ENCODE peak calls at places on chromosomes 6 and 20, in nine cellular contexts. One of them, this sample, is unnamed.
A peak's percentile ranks its signal among the peaks of the same experiment; 100 is the strongest.

GRCh38 chr6:115554060-115554459 is 506.6 kb downstream of the FRK start:
- DNase-seq in prostate gland: no peak
- DNase-seq in transverse colon: no peak
- DNase-seq in A549: no peak
- DNase-seq in stomach: no peak
- DNase-seq in ovary: no peak
- DNase-seq in esophagus squamous epithelium: no peak
- DNase-seq in sigmoid colon: no peak
- DNase-seq in tibial nerve: no peak
- DNase-seq in this sample: no peak

GRCh38 chr6:132872923-132873322 is 58.6 kb downstream of the RPS12 start:
- DNase-seq in prostate gland: no peak
- DNase-seq in transverse colon: no peak
- DNase-seq in A549: no peak
- DNase-seq in stomach: no peak
- DNase-seq in ovary: no peak
- DNase-seq in esophagus squamous epithelium: no peak
- DNase-seq in sigmoid colon: no peak
- DNase-seq in tibial nerve: no peak
- DNase-seq in this sample: peak; percentile 13

GRCh38 chr6:33577106-33577535 is 3.0 kb downstream of the BAK1 start:
- DNase-seq in prostate gland: no peak
- DNase-seq in transverse colon: peak; percentile 95
- DNase-seq in A549: peak; percentile 29
- DNase-seq in stomach: peak; percentile 91
- DNase-seq in ovary: peak; percentile 44
- DNase-seq in esophagus squamous epithelium: no peak
- DNase-seq in sigmoid colon: peak; percentile 82
- DNase-seq in tibial nerve: no peak
- DNase-seq in this sample: no peak

GRCh38 chr6:168456907-168457771 is 16.2 kb downstream of the SMOC2 start:
- DNase-seq in prostate gland: no peak
- DNase-seq in transverse colon: no peak
- DNase-seq in A549: no peak
- DNase-seq in stomach: no peak
- DNase-seq in ovary: no peak
- DNase-seq in esophagus squamous epithelium: no peak
- DNase-seq in sigmoid colon: no peak
- DNase-seq in tibial nerve: no peak
- DNase-seq in this sample: no peak

GRCh38 chr6:164014716-164015484 is 600.4 kb downstream of the QKI start:
- DNase-seq in prostate gland: no peak
- DNase-seq in transverse colon: no peak
- DNase-seq in A549: no peak
- DNase-seq in stomach: no peak
- DNase-seq in ovary: no peak
- DNase-seq in esophagus squamous epithelium: no peak
- DNase-seq in sigmoid colon: no peak
- DNase-seq in tibial nerve: no peak
- DNase-seq in this sample: no peak

GRCh38 chr20:41509801-41510200 is 108.4 kb downstream of the CHD6 start:
- DNase-seq in prostate gland: peak; percentile 26
- DNase-seq in transverse colon: peak; percentile 46
- DNase-seq in A549: no peak
- DNase-seq in stomach: no peak
- DNase-seq in ovary: no peak
- DNase-seq in esophagus squamous epithelium: no peak
- DNase-seq in sigmoid colon: peak; percentile 90
- DNase-seq in tibial nerve: no peak
- DNase-seq in this sample: no peak

GRCh38 chr6:169415179-169415578 is 161.5 kb upstream of the THBS2 start:
- DNase-seq in prostate gland: no peak
- DNase-seq in transverse colon: no peak
- DNase-seq in A549: peak; percentile 6
- DNase-seq in stomach: no peak
- DNase-seq in ovary: no peak
- DNase-seq in esophagus squamous epithelium: no peak
- DNase-seq in sigmoid colon: no peak
- DNase-seq in tibial nerve: no peak
- DNase-seq in this sample: no peak

GRCh38 chr6:67717281-67717680 is 917.8 kb upstream of the ADGRB3 start:
- DNase-seq in prostate gland: no peak
- DNase-seq in transverse colon: no peak
- DNase-seq in A549: no peak
- DNase-seq in stomach: no peak
- DNase-seq in ovary: no peak
- DNase-seq in esophagus squamous epithelium: no peak
- DNase-seq in sigmoid colon: no peak
- DNase-seq in tibial nerve: no peak
- DNase-seq in this sample: no peak

GRCh38 chr6:36216559-36216958 is 20.0 kb downstream of the BRPF3 start:
- DNase-seq in prostate gland: no peak
- DNase-seq in transverse colon: peak; percentile 56
- DNase-seq in A549: no peak
- DNase-seq in stomach: no peak
- DNase-seq in ovary: no peak
- DNase-seq in esophagus squamous epithelium: no peak
- DNase-seq in sigmoid colon: no peak
- DNase-seq in tibial nerve: no peak
- DNase-seq in this sample: no peak

GRCh38 chr6:121694389-121695185 is 259.1 kb downstream of the GJA1 start:
- DNase-seq in prostate gland: no peak
- DNase-seq in transverse colon: no peak
- DNase-seq in A549: no peak
- DNase-seq in stomach: no peak
- DNase-seq in ovary: no peak
- DNase-seq in esophagus squamous epithelium: no peak
- DNase-seq in sigmoid colon: no peak
- DNase-seq in tibial nerve: peak; percentile 7
- DNase-seq in this sample: no peak

GRCh38 chr20:58511364-58511763 is 3.8 kb downstream of the APCDD1L start:
- DNase-seq in prostate gland: no peak
- DNase-seq in transverse colon: no peak
- DNase-seq in A549: peak; percentile 7
- DNase-seq in stomach: no peak
- DNase-seq in ovary: no peak
- DNase-seq in esophagus squamous epithelium: no peak
- DNase-seq in sigmoid colon: no peak
- DNase-seq in tibial nerve: no peak
- DNase-seq in this sample: no peak

GRCh38 chr6:42368156-42368555 is 83.6 kb downstream of the TRERF1 start:
- DNase-seq in prostate gland: no peak
- DNase-seq in transverse colon: no peak
- DNase-seq in A549: no peak
- DNase-seq in stomach: no peak
- DNase-seq in ovary: no peak
- DNase-seq in esophagus squamous epithelium: no peak
- DNase-seq in sigmoid colon: no peak
- DNase-seq in tibial nerve: no peak
- DNase-seq in this sample: peak; percentile 34

GRCh38 chr6:29813809-29814208 is 13.8 kb upstream of the HLA-G start:
- DNase-seq in prostate gland: no peak
- DNase-seq in transverse colon: no peak
- DNase-seq in A549: peak; percentile 20
- DNase-seq in stomach: no peak
- DNase-seq in ovary: no peak
- DNase-seq in esophagus squamous epithelium: no peak
- DNase-seq in sigmoid colon: no peak
- DNase-seq in tibial nerve: no peak
- DNase-seq in this sample: no peak

GRCh38 chr6:13526718-13527668 is 39.6 kb upstream of the GFOD1 start:
- DNase-seq in prostate gland: no peak
- DNase-seq in transverse colon: peak; percentile 57
- DNase-seq in A549: no peak
- DNase-seq in stomach: no peak
- DNase-seq in ovary: no peak
- DNase-seq in esophagus squamous epithelium: no peak
- DNase-seq in sigmoid colon: peak; percentile 70
- DNase-seq in tibial nerve: no peak
- DNase-seq in this sample: peak; percentile 32

GRCh38 chr20:44768256-44768655 is 22.6 kb downstream of the KCNK15 start:
- DNase-seq in prostate gland: no peak
- DNase-seq in transverse colon: no peak
- DNase-seq in A549: no peak
- DNase-seq in stomach: no peak
- DNase-seq in ovary: no peak
- DNase-seq in esophagus squamous epithelium: no peak
- DNase-seq in sigmoid colon: no peak
- DNase-seq in tibial nerve: no peak
- DNase-seq in this sample: no peak

GRCh38 chr6:2767327-2767985 is 2.3 kb downstream of the WRNIP1 start:
- DNase-seq in prostate gland: no peak
- DNase-seq in transverse colon: no peak
- DNase-seq in A549: no peak
- DNase-seq in stomach: no peak
- DNase-seq in ovary: no peak
- DNase-seq in esophagus squamous epithelium: no peak
- DNase-seq in sigmoid colon: no peak
- DNase-seq in tibial nerve: no peak
- DNase-seq in this sample: no peak

GRCh38 chr6:157763894-157764345 is 59.1 kb upstream of the SNX9 start:
- DNase-seq in prostate gland: no peak
- DNase-seq in transverse colon: no peak
- DNase-seq in A549: no peak
- DNase-seq in stomach: no peak
- DNase-seq in ovary: no peak
- DNase-seq in esophagus squamous epithelium: no peak
- DNase-seq in sigmoid colon: no peak
- DNase-seq in tibial nerve: no peak
- DNase-seq in this sample: no peak

GRCh38 chr6:16105874-16106273 is 23.0 kb upstream of the MYLIP start:
- DNase-seq in prostate gland: no peak
- DNase-seq in transverse colon: no peak
- DNase-seq in A549: no peak
- DNase-seq in stomach: no peak
- DNase-seq in ovary: no peak
- DNase-seq in esophagus squamous epithelium: no peak
- DNase-seq in sigmoid colon: no peak
- DNase-seq in tibial nerve: no peak
- DNase-seq in this sample: no peak

DNA sequence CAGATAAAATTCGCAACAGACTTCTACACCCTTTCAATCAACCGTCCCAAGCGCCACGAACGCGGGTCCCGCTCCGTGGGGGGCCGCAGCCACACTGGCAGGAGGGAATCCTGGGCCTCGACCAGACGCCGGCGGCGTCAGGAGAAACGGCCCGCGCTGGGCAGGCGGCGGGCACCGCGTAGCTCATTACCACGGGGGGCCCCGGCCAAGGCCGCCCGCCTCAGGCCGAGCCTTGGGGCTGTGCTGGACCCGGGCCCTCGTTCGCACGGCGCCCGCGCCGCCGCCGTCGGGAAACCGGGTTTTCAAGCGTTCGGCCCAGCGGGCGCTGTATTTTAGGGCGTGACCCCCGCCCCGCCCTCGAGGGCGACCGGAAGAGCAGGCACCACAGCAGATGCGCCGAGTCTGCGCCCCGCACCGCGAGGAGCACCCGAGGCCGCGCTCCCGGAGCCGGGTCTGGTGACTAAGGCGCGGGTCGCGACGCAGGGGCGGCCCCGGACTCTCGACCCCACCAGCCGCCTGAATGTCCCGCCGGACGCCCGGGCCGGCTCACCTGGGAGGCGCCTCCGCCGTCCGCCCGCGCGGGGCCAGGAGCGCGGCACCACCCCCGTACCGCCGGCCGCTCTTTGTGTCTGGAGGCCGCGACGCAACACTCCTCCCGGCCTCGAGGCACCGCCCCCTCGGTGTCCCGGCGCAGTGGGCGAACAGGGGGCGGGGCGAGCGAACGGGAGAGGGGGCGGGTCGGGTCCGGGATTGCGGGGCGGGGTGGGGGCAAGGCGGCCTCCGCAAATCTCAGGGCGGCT is at the start of gene NINL:
- DNase-seq in prostate gland: peak; percentile 49
- DNase-seq in transverse colon: peak; percentile 47
- DNase-seq in A549: peak; percentile 85
- DNase-seq in stomach: peak; percentile 63
- DNase-seq in ovary: peak; percentile 84
- DNase-seq in esophagus squamous epithelium: no peak
- DNase-seq in sigmoid colon: peak; percentile 78
- DNase-seq in tibial nerve: no peak
- DNase-seq in this sample: peak; percentile 55
- TF ChIP-seq POLR2A in prostate gland: peak; percentile 60
- TF ChIP-seq POLR2A in transverse colon: peak; percentile 30
- TF ChIP-seq POLR2A in A549: peak; percentile 89
- TF ChIP-seq POLR2A in stomach: no peak
- TF ChIP-seq POLR2A in ovary: peak; percentile 59
- TF ChIP-seq POLR2A in esophagus squamous epithelium: peak; percentile 83
- TF ChIP-seq POLR2A in sigmoid colon: no peak
- TF ChIP-seq POLR2A in tibial nerve: no peak
- TF ChIP-seq POLR2A in this sample: no peak

GRCh38 chr6:96162711-96163120 is 146.9 kb downstream of the FUT9 start:
- DNase-seq in prostate gland: no peak
- DNase-seq in transverse colon: no peak
- DNase-seq in A549: no peak
- DNase-seq in stomach: no peak
- DNase-seq in ovary: no peak
- DNase-seq in esophagus squamous epithelium: no peak
- DNase-seq in sigmoid colon: no peak
- DNase-seq in tibial nerve: no peak
- DNase-seq in this sample: no peak
- TF ChIP-seq POLR2A in prostate gland: no peak
- TF ChIP-seq POLR2A in transverse colon: no peak
- TF ChIP-seq POLR2A in A549: no peak
- TF ChIP-seq POLR2A in stomach: no peak
- TF ChIP-seq POLR2A in ovary: no peak
- TF ChIP-seq POLR2A in esophagus squamous epithelium: no peak
- TF ChIP-seq POLR2A in sigmoid colon: no peak
- TF ChIP-seq POLR2A in tibial nerve: no peak
- TF ChIP-seq POLR2A in this sample: no peak

DNA sequence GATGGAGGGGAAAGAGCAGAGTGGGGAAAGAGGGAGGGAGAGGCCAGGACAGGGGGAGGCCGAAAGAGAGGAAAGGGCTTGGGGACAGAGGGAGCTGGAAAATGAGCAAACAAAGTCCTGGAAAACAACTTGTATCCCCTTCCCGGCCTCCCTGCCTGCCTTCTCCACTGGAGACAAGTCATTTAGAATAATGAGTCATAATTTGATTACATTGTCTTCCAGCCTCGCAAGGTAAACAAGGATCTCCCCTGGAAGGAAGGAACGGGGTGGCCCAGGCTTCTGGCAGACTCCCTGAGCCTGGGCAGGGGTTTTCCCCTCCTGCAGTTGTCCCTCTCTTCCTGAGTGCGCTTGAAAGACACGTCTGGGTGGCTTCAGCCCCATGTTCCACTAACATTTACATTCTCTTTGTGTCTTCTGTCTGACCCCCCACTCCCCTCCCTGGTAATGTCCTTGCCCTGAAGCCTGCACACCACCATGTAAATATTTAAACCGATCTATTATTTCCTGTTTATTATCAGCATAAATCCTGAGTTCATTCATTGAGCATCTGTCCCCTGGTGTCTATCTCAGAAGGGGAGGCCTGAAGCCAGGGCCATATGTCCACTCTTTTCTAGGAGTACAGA is 12.1 kb upstream of the MRPS18A start:
- DNase-seq in prostate gland: peak; percentile 83
- DNase-seq in transverse colon: peak; percentile 69
- DNase-seq in A549: peak; percentile 58
- DNase-seq in stomach: peak; percentile 74
- DNase-seq in ovary: no peak
- DNase-seq in esophagus squamous epithelium: no peak
- DNase-seq in sigmoid colon: no peak
- DNase-seq in tibial nerve: no peak
- DNase-seq in this sample: no peak
- TF ChIP-seq POLR2A in prostate gland: no peak
- TF ChIP-seq POLR2A in transverse colon: no peak
- TF ChIP-seq POLR2A in A549: no peak
- TF ChIP-seq POLR2A in stomach: no peak
- TF ChIP-seq POLR2A in ovary: no peak
- TF ChIP-seq POLR2A in esophagus squamous epithelium: no peak
- TF ChIP-seq POLR2A in sigmoid colon: no peak
- TF ChIP-seq POLR2A in tibial nerve: no peak
- TF ChIP-seq POLR2A in this sample: no peak

GRCh38 chr6:31663961-31664789 is 622 bp downstream of the GPANK1 start:
- DNase-seq in prostate gland: no peak
- DNase-seq in transverse colon: peak; percentile 29
- DNase-seq in A549: no peak
- DNase-seq in stomach: no peak
- DNase-seq in ovary: peak; percentile 62
- DNase-seq in esophagus squamous epithelium: no peak
- DNase-seq in sigmoid colon: peak; percentile 88
- DNase-seq in tibial nerve: peak; percentile 63
- DNase-seq in this sample: no peak
- TF ChIP-seq POLR2A in prostate gland: no peak
- TF ChIP-seq POLR2A in transverse colon: no peak
- TF ChIP-seq POLR2A in A549: no peak
- TF ChIP-seq POLR2A in stomach: no peak
- TF ChIP-seq POLR2A in ovary: no peak
- TF ChIP-seq POLR2A in esophagus squamous epithelium: no peak
- TF ChIP-seq POLR2A in sigmoid colon: no peak
- TF ChIP-seq POLR2A in tibial nerve: no peak
- TF ChIP-seq POLR2A in this sample: no peak